ENCODE peak calls at places on chromosomes 4 and X, in eight cellular contexts. V is colonic mucosa, B is PC-3, O is lung, T is brain microvascular endothelial cell, U is mesothelial cell of epicardium, N is Calu3, D is upper lobe of right lung. X is an unnamed sample.

GRCh38 chrX:98405376-98405775 is 1521.7 kb downstream of the RPA4 start:
- DNase-seq in T (no peak), U (no peak), D (no peak), O (no peak), B (peak), N (no peak), V (no peak), X (no peak)

GRCh38 chrX:74804574-74804973 is 120.7 kb downstream of the NEXMIF start:
- DNase-seq in D (no peak), V (no peak), U (no peak), B (no peak), O (no peak), T (no peak), N (no peak), X (no peak)

GRCh38 chr4:108384544-108384943 is 215.8 kb upstream of the LEF1 start:
- DNase-seq in O (no peak), U (no peak), D (no peak), V (no peak), B (no peak), T (no peak), N (no peak), X (no peak)

GRCh38 chr4:185396724-185397402 is at the start of gene ANKRD37:
- DNase-seq in U (no peak), O (peak), T (peak), V (peak), N (peak), B (peak), D (peak), X (peak)

GRCh38 chr4:151045907-151046306 is 30.8 kb upstream of the LRBA start:
- DNase-seq in B (peak), V (peak), T (no peak), D (no peak), O (no peak), N (peak), U (no peak), X (no peak)

GRCh38 chrX:44017726-44018125 is 44.5 kb upstream of the NDP start:
- DNase-seq in O (no peak), V (no peak), N (no peak), B (no peak), T (no peak), D (no peak), U (no peak), X (no peak)

GRCh38 chr4:168908093-168908492 is 102.0 kb downstream of the CBR4 start:
- DNase-seq in D (no peak), T (peak), U (no peak), O (no peak), N (no peak), B (peak), V (no peak), X (no peak)

GRCh38 chrX:100447563-100448397 is 37.7 kb upstream of the PCDH19 start:
- DNase-seq in U (peak), B (peak), D (no peak), N (peak), T (peak), V (peak), O (peak), X (peak)

GRCh38 chr4:537436-538264 is 38.4 kb downstream of the TMEM271 start:
- DNase-seq in O (no peak), B (no peak), D (peak), T (no peak), V (no peak), N (no peak), U (no peak), X (no peak)

GRCh38 chrX:69165116-69165651 is at the start of gene PJA1:
- DNase-seq in B (peak), T (peak), D (peak), O (peak), N (peak), V (peak), U (peak), X (peak)

GRCh38 chrX:134601240-134601639 is 57.0 kb downstream of the PLAC1 start:
- DNase-seq in U (no peak), V (no peak), B (peak), O (no peak), T (no peak), D (no peak), N (no peak), X (no peak)

GRCh38 chr4:141851246-141851891 is 215.0 kb downstream of the IL15 start:
- DNase-seq in B (peak), N (no peak), D (no peak), V (no peak), T (no peak), O (no peak), U (no peak), X (no peak)

GRCh38 chrX:12269484-12269883 is 131.2 kb downstream of the FRMPD4 start:
- DNase-seq in U (no peak), B (peak), T (no peak), O (no peak), N (no peak), V (no peak), D (no peak), X (no peak)

GRCh38 chrX:154748712-154749339 is 2.1 kb downstream of the GAB3 start:
- DNase-seq in T (peak), O (no peak), B (peak), D (no peak), U (no peak), V (peak), N (peak), X (no peak)

GRCh38 chr4:41192136-41192535 is 22.2 kb downstream of the APBB2 start:
- DNase-seq in V (no peak), N (no peak), U (no peak), T (no peak), D (no peak), B (peak), O (no peak), X (no peak)

GRCh38 chrX:153449306-153450113 is 3.7 kb upstream of the TREX2 start:
- DNase-seq in D (no peak), B (no peak), V (no peak), O (no peak), U (no peak), T (no peak), N (no peak), X (no peak)

GRCh38 chr4:37243061-37243460 is 1.5 kb upstream of the NWD2 start:
- DNase-seq in B (no peak), U (no peak), N (peak), T (no peak), O (no peak), D (no peak), V (no peak), X (no peak)

GRCh38 chrX:38870386-38870895 is 69.2 kb downstream of the MID1IP1 start:
- DNase-seq in O (no peak), V (no peak), N (peak), T (no peak), B (peak), D (no peak), U (no peak), X (no peak)

GRCh38 chrX:13126785-13127184 is 82.4 kb upstream of the FAM9C start:
- DNase-seq in N (no peak), D (no peak), V (no peak), U (no peak), B (no peak), T (peak), O (no peak), X (no peak)

GRCh38 chr4:30757357-30757756 is 37.2 kb downstream of the PCDH7 start:
- DNase-seq in B (peak), D (no peak), N (peak), U (no peak), O (no peak), T (peak), V (no peak), X (no peak)

GRCh38 chrX:56794404-56794803 is 65.4 kb downstream of the NBDY start:
- DNase-seq in B (no peak), T (no peak), D (peak), N (no peak), V (no peak), O (peak), U (peak), X (no peak)

GRCh38 chr4:153223935-153224334 is 19.7 kb downstream of the TRIM2 start:
- DNase-seq in D (no peak), V (no peak), B (peak), O (peak), T (no peak), N (no peak), U (no peak), X (no peak)

GRCh38 chr4:14404730-14405129 is 597.6 kb upstream of the CPEB2 start:
- DNase-seq in O (no peak), U (no peak), B (no peak), N (no peak), V (no peak), T (no peak), D (no peak), X (no peak)

GRCh38 chrX:150547511-150548115 is 20.8 kb upstream of the MTM1 start:
- DNase-seq in O (peak), D (peak), B (no peak), N (peak), U (peak), T (peak), V (peak), X (peak)

GRCh38 chr4:83212041-83212851 is 72.4 kb downstream of the COQ2 start:
- DNase-seq in V (peak), N (peak), B (no peak), T (no peak), D (no peak), U (no peak), O (no peak), X (no peak)

GRCh38 chrX:109578916-109579315 is 42.3 kb downstream of the NXT2 start:
- DNase-seq in B (no peak), O (no peak), V (no peak), D (no peak), T (no peak), U (no peak), N (no peak), X (no peak)

GRCh38 chrX:77597511-77597910 is 150.3 kb downstream of the FGF16 start:
- DNase-seq in O (no peak), U (no peak), V (no peak), T (no peak), B (no peak), N (no peak), D (no peak), X (no peak)

DNA sequence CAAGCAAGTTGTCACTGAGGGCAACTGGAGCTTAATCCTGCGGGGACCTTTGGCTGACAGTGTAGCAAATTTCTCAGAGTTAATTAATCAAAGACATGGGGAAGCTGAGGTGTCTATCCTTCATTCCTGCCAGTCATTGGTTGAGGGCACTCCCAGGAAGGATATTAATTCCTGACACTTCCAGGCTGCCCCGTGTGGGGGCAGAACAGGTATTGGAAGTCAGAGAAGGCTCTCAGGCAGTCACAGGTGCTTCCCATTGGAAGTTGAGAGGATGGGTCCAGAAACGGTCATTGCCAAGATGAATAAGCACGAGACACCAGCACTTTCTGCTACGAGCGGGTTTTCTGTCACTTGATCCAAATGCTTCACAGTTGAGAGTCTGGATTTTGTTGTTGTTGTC is 29.1 kb upstream of the CD38 start:
- DNase-seq in V (no peak), U (no peak), T (no peak), D (no peak), N (no peak), O (no peak), B (no peak), X (no peak)
- TF ChIP-seq CTCF in V (no peak), U (no peak), T (no peak), D (no peak), N (no peak), O (no peak), B (no peak), X (no peak)

GRCh38 chr4:31793907-31794306 is 1073.7 kb downstream of the PCDH7 start:
- DNase-seq in N (no peak), V (no peak), D (no peak), U (no peak), O (no peak), B (peak), T (no peak), X (no peak)
- TF ChIP-seq CTCF in N (no peak), V (peak), D (no peak), U (peak), O (no peak), B (peak), T (peak), X (peak)

GRCh38 chrX:36897690-36898089 is 110.5 kb upstream of the FAM47C start:
- DNase-seq in B (no peak), V (no peak), U (no peak), T (no peak), D (no peak), N (no peak), O (no peak), X (no peak)

GRCh38 chrX:36898301-36898700 is 109.9 kb upstream of the FAM47C start:
- DNase-seq in D (no peak), N (no peak), U (no peak), B (peak), O (no peak), V (no peak), T (no peak), X (no peak)
- TF ChIP-seq CTCF in D (peak), N (peak), U (peak), B (peak), O (no peak), V (peak), T (peak), X (peak)

GRCh38 chr4:163251204-163251603 is 81.2 kb downstream of the NPY1R start:
- DNase-seq in D (no peak), N (no peak), U (no peak), O (no peak), T (no peak), V (no peak), B (peak), X (no peak)
- TF ChIP-seq CTCF in D (no peak), N (no peak), U (no peak), O (no peak), T (no peak), V (no peak), B (peak), X (peak)